ENCODE peak calls at places on chromosomes 16 and 17, in seven cellular contexts. One of them, this sample, is unnamed.

GRCh38 chr16:21603920-21604319 is 4.5 kb downstream of the METTL9 start:
- DNase-seq in H1: no peak
- DNase-seq in tibial nerve: no peak
- DNase-seq in spleen: no peak
- DNase-seq in adrenal gland: peak; percentile 49
- DNase-seq in IMR-90: peak; percentile 54
- DNase-seq in stomach: no peak
- DNase-seq in this sample: no peak

GRCh38 chr17:58587713-58588117 is 73.3 kb upstream of the MTMR4 start:
- DNase-seq in tibial nerve: peak; percentile 42
- DNase-seq in spleen: peak; percentile 81
- DNase-seq in stomach: peak; percentile 62
- DNase-seq in H1: peak; percentile 70
- DNase-seq in adrenal gland: peak; percentile 57
- DNase-seq in IMR-90: peak; percentile 27
- DNase-seq in this sample: peak; percentile 67

GRCh38 chr17:39634384-39634871 is 2.5 kb upstream of the STARD3 start:
- DNase-seq in H1: no peak
- DNase-seq in stomach: no peak
- DNase-seq in spleen: no peak
- DNase-seq in tibial nerve: no peak
- DNase-seq in adrenal gland: peak; percentile 50
- DNase-seq in IMR-90: peak; percentile 44
- DNase-seq in this sample: no peak

GRCh38 chr17:8807070-8807550 is 7.9 kb upstream of the MFSD6L start:
- DNase-seq in tibial nerve: no peak
- DNase-seq in H1: peak; percentile 16
- DNase-seq in spleen: peak; percentile 77
- DNase-seq in adrenal gland: no peak
- DNase-seq in stomach: no peak
- DNase-seq in IMR-90: no peak
- DNase-seq in this sample: no peak

GRCh38 chr17:74715144-74715543 is 2.4 kb upstream of the CD300LF start:
- DNase-seq in H1: no peak
- DNase-seq in tibial nerve: no peak
- DNase-seq in adrenal gland: no peak
- DNase-seq in IMR-90: no peak
- DNase-seq in spleen: no peak
- DNase-seq in stomach: peak; percentile 76
- DNase-seq in this sample: no peak

GRCh38 chr17:42797067-42798007 is 1.2 kb downstream of the COA3 start:
- DNase-seq in H1: no peak
- DNase-seq in tibial nerve: no peak
- DNase-seq in adrenal gland: no peak
- DNase-seq in stomach: peak; percentile 56
- DNase-seq in spleen: no peak
- DNase-seq in IMR-90: no peak
- DNase-seq in this sample: no peak

GRCh38 chr17:15892679-15893332 is 52.1 kb upstream of the ADORA2B start:
- DNase-seq in tibial nerve: no peak
- DNase-seq in stomach: no peak
- DNase-seq in spleen: no peak
- DNase-seq in IMR-90: peak; percentile 16
- DNase-seq in H1: no peak
- DNase-seq in adrenal gland: no peak
- DNase-seq in this sample: no peak

GRCh38 chr16:47503936-47504335 is 42.8 kb downstream of the PHKB start:
- DNase-seq in H1: no peak
- DNase-seq in tibial nerve: no peak
- DNase-seq in adrenal gland: no peak
- DNase-seq in stomach: no peak
- DNase-seq in IMR-90: peak; percentile 74
- DNase-seq in spleen: no peak
- DNase-seq in this sample: no peak

GRCh38 chr17:40068584-40068916 is 5.8 kb downstream of the THRA start:
- DNase-seq in tibial nerve: no peak
- DNase-seq in adrenal gland: no peak
- DNase-seq in H1: no peak
- DNase-seq in spleen: no peak
- DNase-seq in stomach: no peak
- DNase-seq in IMR-90: no peak
- DNase-seq in this sample: no peak

GRCh38 chr16:57591086-57591869 is 37.2 kb upstream of the ADGRG1 start:
- DNase-seq in stomach: peak; percentile 81
- DNase-seq in IMR-90: peak; percentile 82
- DNase-seq in adrenal gland: peak; percentile 87
- DNase-seq in H1: peak; percentile 88
- DNase-seq in tibial nerve: peak; percentile 63
- DNase-seq in spleen: peak; percentile 89
- DNase-seq in this sample: peak; percentile 75

GRCh38 chr17:15261063-15261817 is 3.9 kb downstream of the PMP22 start:
- DNase-seq in tibial nerve: peak; percentile 32
- DNase-seq in stomach: peak; percentile 36
- DNase-seq in H1: no peak
- DNase-seq in adrenal gland: peak; percentile 77
- DNase-seq in spleen: peak; percentile 44
- DNase-seq in IMR-90: peak; percentile 60
- DNase-seq in this sample: peak; percentile 84

GRCh38 chr16:11672206-11673090 is 4.2 kb downstream of the SNN start:
- DNase-seq in stomach: no peak
- DNase-seq in spleen: peak; percentile 91
- DNase-seq in tibial nerve: no peak
- DNase-seq in H1: no peak
- DNase-seq in adrenal gland: no peak
- DNase-seq in IMR-90: no peak
- DNase-seq in this sample: no peak

GRCh38 chr16:4972938-4973587 is 14.9 kb downstream of the SEC14L5 start:
- DNase-seq in stomach: no peak
- DNase-seq in H1: no peak
- DNase-seq in spleen: no peak
- DNase-seq in IMR-90: no peak
- DNase-seq in tibial nerve: no peak
- DNase-seq in adrenal gland: peak; percentile 44
- DNase-seq in this sample: no peak

DNA sequence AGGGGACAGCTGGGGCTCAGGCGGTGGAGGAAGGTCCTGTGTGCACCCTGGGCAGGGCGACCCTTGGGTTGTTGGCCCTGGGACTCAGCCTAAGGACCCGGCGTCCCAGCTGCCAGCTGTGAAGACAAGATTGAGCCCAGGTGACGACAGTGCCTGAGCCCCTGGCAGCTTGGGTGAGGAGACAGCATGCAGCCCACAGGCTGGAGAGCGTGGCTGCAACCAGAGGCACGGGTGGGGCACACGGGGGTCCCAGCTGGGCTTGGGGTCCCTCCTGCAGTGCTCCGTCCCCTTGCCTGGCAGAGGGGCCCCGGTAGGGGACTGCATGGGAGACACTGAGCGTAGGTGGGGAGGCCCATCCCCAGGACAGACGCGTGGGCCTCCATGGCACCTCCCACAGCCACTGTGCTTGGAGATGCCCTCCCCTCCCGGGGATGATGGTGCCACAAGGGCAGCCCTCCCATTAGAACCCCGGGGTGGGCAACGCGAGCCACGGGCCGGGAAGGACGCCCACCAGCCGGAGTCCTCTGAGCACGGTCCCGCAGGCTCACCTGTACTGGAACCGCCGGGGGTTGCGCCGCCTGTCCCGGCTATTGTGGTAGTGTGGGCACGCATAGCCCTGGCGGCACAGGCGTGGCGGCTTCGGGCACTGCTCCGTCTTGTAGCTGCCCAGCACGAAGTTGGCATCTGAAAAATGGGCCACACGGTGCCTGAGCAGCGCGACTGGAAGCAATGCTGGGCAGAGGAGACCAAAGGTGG is 15.5 kb downstream of the UNKL start:
- DNase-seq in H1: no peak
- DNase-seq in tibial nerve: no peak
- DNase-seq in IMR-90: no peak
- DNase-seq in spleen: no peak
- DNase-seq in adrenal gland: no peak
- DNase-seq in stomach: no peak
- DNase-seq in this sample: no peak
- TF ChIP-seq POLR2A in H1: no peak
- TF ChIP-seq POLR2A in tibial nerve: no peak
- TF ChIP-seq POLR2A in IMR-90: no peak
- TF ChIP-seq POLR2A in spleen: no peak
- TF ChIP-seq POLR2A in adrenal gland: no peak
- TF ChIP-seq POLR2A in stomach: no peak
- TF ChIP-seq POLR2A in this sample: no peak

DNA sequence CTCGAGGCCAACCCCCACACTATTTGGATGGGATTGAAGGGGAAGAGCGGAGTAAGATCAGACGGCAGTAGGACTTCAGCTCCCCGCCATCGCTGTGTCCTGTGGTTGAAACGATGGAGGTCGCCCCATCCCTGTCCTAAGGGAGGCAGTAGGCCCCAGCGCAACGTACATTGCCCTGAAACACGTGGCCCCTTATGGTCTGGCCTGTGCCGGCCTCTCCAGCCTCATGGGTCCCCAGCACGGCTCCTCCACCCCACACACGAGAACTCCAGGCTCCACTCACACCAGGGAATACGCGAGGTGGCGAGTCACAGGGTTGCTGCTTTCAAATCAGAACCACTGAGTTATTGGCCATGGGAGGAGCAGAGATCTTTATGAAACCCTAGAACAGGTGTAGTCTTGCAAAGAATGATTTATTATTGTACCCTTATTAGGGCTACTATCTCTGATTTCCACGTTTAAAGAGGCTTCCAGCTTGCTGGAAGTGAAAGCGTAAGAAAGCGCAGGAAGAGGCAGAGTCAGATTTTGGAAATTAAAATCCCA is 669 bp upstream of the DCTPP1 start:
- DNase-seq in H1: no peak
- DNase-seq in spleen: no peak
- DNase-seq in IMR-90: no peak
- DNase-seq in tibial nerve: no peak
- DNase-seq in adrenal gland: peak; percentile 47
- DNase-seq in stomach: no peak
- DNase-seq in this sample: no peak
- TF ChIP-seq POLR2A in H1: no peak
- TF ChIP-seq POLR2A in spleen: no peak
- TF ChIP-seq POLR2A in IMR-90: no peak
- TF ChIP-seq POLR2A in tibial nerve: no peak
- TF ChIP-seq POLR2A in adrenal gland: no peak
- TF ChIP-seq POLR2A in stomach: no peak
- TF ChIP-seq POLR2A in this sample: no peak

GRCh38 chr17:48045270-48046001 is 2.7 kb upstream of the NFE2L1 start:
- DNase-seq in stomach: no peak
- DNase-seq in spleen: peak; percentile 56
- DNase-seq in IMR-90: no peak
- DNase-seq in adrenal gland: no peak
- DNase-seq in tibial nerve: peak; percentile 48
- DNase-seq in H1: no peak
- DNase-seq in this sample: no peak
- TF ChIP-seq POLR2A in stomach: no peak
- TF ChIP-seq POLR2A in spleen: no peak
- TF ChIP-seq POLR2A in IMR-90: no peak
- TF ChIP-seq POLR2A in adrenal gland: no peak
- TF ChIP-seq POLR2A in tibial nerve: no peak
- TF ChIP-seq POLR2A in H1: no peak
- TF ChIP-seq POLR2A in this sample: no peak

GRCh38 chr16:53507464-53508180 is 4.6 kb upstream of the AKTIP start:
- DNase-seq in H1: no peak
- DNase-seq in spleen: no peak
- DNase-seq in tibial nerve: no peak
- DNase-seq in IMR-90: no peak
- DNase-seq in adrenal gland: no peak
- DNase-seq in stomach: no peak
- DNase-seq in this sample: no peak
- TF ChIP-seq POLR2A in H1: no peak
- TF ChIP-seq POLR2A in spleen: no peak
- TF ChIP-seq POLR2A in tibial nerve: no peak
- TF ChIP-seq POLR2A in IMR-90: no peak
- TF ChIP-seq POLR2A in adrenal gland: no peak
- TF ChIP-seq POLR2A in stomach: no peak
- TF ChIP-seq POLR2A in this sample: no peak

GRCh38 chr16:16141141-16141540 is 82.2 kb downstream of the ABCC6 start:
- DNase-seq in spleen: no peak
- DNase-seq in adrenal gland: no peak
- DNase-seq in IMR-90: no peak
- DNase-seq in tibial nerve: no peak
- DNase-seq in H1: no peak
- DNase-seq in stomach: no peak
- DNase-seq in this sample: no peak
- TF ChIP-seq POLR2A in spleen: no peak
- TF ChIP-seq POLR2A in adrenal gland: no peak
- TF ChIP-seq POLR2A in IMR-90: no peak
- TF ChIP-seq POLR2A in tibial nerve: no peak
- TF ChIP-seq POLR2A in H1: no peak
- TF ChIP-seq POLR2A in stomach: no peak
- TF ChIP-seq POLR2A in this sample: no peak

DNA sequence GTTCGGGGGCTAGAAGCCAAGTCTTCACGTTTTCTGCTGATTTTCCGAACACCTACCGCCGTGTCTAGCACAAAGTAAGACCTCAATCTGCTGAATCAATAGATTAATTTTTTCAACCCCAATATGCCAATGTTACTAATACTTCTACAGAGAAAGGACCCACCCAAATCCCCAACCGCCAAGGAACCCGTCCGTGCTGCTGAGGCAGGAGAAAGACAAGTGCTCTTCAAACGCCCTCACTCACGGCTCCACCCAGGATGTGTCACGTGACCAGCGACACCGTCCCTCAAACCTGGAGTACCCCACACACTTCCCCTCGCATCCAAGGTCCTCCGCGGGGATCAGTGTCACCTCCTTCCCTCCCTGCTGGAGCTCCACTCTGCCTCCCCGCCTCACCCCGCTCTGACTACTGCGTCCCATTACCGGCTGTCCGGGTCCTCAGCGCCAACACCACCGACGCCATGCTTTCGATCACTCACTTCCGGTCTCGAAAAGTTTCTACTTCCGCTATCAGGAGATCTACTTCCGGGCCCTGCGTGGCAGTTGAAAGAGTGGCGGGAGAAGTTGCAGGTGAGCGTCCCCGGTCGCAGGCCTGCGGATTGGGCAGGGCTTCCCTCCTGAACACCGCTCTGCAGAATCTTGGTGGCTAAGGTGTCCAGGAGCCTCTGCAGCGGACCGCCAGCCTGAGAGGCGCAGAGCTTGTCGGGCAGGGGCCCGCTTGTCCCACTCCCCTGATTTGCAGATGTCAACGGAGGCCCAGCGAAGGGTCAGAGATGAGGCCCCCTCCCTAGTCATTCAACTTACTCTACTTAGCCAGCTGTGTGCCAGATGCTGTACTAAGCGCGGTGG is at the start of the genes EME1 and MRPL27:
- DNase-seq in stomach: peak; percentile 82
- DNase-seq in H1: peak; percentile 86
- DNase-seq in spleen: peak; percentile 95
- DNase-seq in IMR-90: peak; percentile 84
- DNase-seq in tibial nerve: peak; percentile 84
- DNase-seq in adrenal gland: peak; percentile 85
- DNase-seq in this sample: peak; percentile 92
- TF ChIP-seq POLR2A in stomach: no peak
- TF ChIP-seq POLR2A in H1: peak; percentile 63
- TF ChIP-seq POLR2A in spleen: no peak
- TF ChIP-seq POLR2A in IMR-90: peak; percentile 91
- TF ChIP-seq POLR2A in tibial nerve: peak; percentile 62
- TF ChIP-seq POLR2A in adrenal gland: peak; percentile 36
- TF ChIP-seq POLR2A in this sample: no peak

GRCh38 chr17:64775701-64776570 is 113.8 kb upstream of the SMURF2 start:
- DNase-seq in stomach: no peak
- DNase-seq in tibial nerve: no peak
- DNase-seq in spleen: no peak
- DNase-seq in IMR-90: no peak
- DNase-seq in H1: no peak
- DNase-seq in adrenal gland: no peak
- DNase-seq in this sample: no peak
- TF ChIP-seq POLR2A in stomach: no peak
- TF ChIP-seq POLR2A in tibial nerve: no peak
- TF ChIP-seq POLR2A in spleen: no peak
- TF ChIP-seq POLR2A in IMR-90: no peak
- TF ChIP-seq POLR2A in H1: no peak
- TF ChIP-seq POLR2A in adrenal gland: no peak
- TF ChIP-seq POLR2A in this sample: no peak

This sample was measured in sigmoid colon.